ENCODE peak calls at places on chromosomes 6 and 20, in eight cellular contexts. H, M, L, C, Y, F, Z and I are unnamed samples.

GRCh38 chr6:19135706-19136105 is 701.5 kb upstream of the ID4 start:
- DNase-seq in H (no peak), M (no peak), L (no peak), C (no peak), Y (no peak), F (no peak), Z (no peak), I (no peak)

GRCh38 chr6:88997365-88997764 is 33.9 kb upstream of the RNGTT start:
- DNase-seq in H (no peak), M (no peak), L (no peak), C (no peak), Y (no peak), F (no peak), Z (no peak), I (no peak)

GRCh38 chr6:28758046-28758817 is 165.6 kb downstream of the TRIM27 start:
- DNase-seq in H (peak), M (peak), L (peak), C (no peak), Y (peak), F (no peak), Z (peak), I (peak)

GRCh38 chr6:121339639-121340226 is 5.5 kb upstream of the TBC1D32 start:
- DNase-seq in H (no peak), M (no peak), L (no peak), C (no peak), Y (no peak), F (no peak), Z (no peak), I (no peak)

GRCh38 chr20:37396520-37397075 is 50.7 kb downstream of the SRC start:
- DNase-seq in H (peak), M (no peak), L (no peak), C (peak), Y (no peak), F (no peak), Z (peak), I (peak)

GRCh38 chr20:62771396-62772102 is 24.7 kb upstream of the MRGBP start:
- DNase-seq in H (no peak), M (no peak), L (no peak), C (no peak), Y (no peak), F (no peak), Z (no peak), I (no peak)

GRCh38 chr20:36544134-36545018 is 3.1 kb downstream of the MYL9 start:
- DNase-seq in H (no peak), M (no peak), L (no peak), C (no peak), Y (no peak), F (peak), Z (no peak), I (no peak)

GRCh38 chr6:122033564-122034181 is 365.8 kb upstream of the HSF2 start:
- DNase-seq in H (peak), M (no peak), L (peak), C (no peak), Y (peak), F (no peak), Z (peak), I (peak)

GRCh38 chr20:52972965-52973819 is 1.0 kb downstream of the TSHZ2 start:
- DNase-seq in H (peak), M (no peak), L (peak), C (peak), Y (no peak), F (no peak), Z (peak), I (peak)

GRCh38 chr6:141321486-141322347 is 811.0 kb upstream of the GJE1 start:
- DNase-seq in H (no peak), M (no peak), L (no peak), C (no peak), Y (no peak), F (no peak), Z (no peak), I (peak)

GRCh38 chr6:41581381-41581991 is 35.3 kb downstream of the FOXP4 start:
- DNase-seq in H (no peak), M (peak), L (no peak), C (no peak), Y (no peak), F (no peak), Z (no peak), I (no peak)

GRCh38 chr20:50339196-50339901 is 148.7 kb downstream of the CEBPB start:
- DNase-seq in H (no peak), M (no peak), L (no peak), C (no peak), Y (no peak), F (no peak), Z (no peak), I (peak)

GRCh38 chr6:71510057-71510713 is 221.6 kb downstream of the OGFRL1 start:
- DNase-seq in H (peak), M (no peak), L (peak), C (peak), Y (no peak), F (no peak), Z (peak), I (peak)